ENCODE peak calls at places on chromosome 4, in five cellular contexts. One of them, this sample, is unnamed.

GRCh38 chr4:46999584-46999983 is 6.2 kb upstream of the GABRA4 start:
- DNase-seq in H7: no peak
- DNase-seq in cardiac fibroblast: peak; percentile 55
- DNase-seq in effector memory CD4-positive, alpha-beta T cell: no peak
- DNase-seq in tibial artery: no peak
- DNase-seq in this sample: no peak

GRCh38 chr4:126630171-126630570 is 1002.6 kb upstream of the INTU start:
- DNase-seq in H7: no peak
- DNase-seq in cardiac fibroblast: no peak
- DNase-seq in effector memory CD4-positive, alpha-beta T cell: no peak
- DNase-seq in tibial artery: no peak
- DNase-seq in this sample: no peak

GRCh38 chr4:7798215-7798995 is 141.3 kb downstream of the AFAP1 start:
- DNase-seq in H7: no peak
- DNase-seq in cardiac fibroblast: peak; percentile 73
- DNase-seq in effector memory CD4-positive, alpha-beta T cell: no peak
- DNase-seq in tibial artery: no peak
- DNase-seq in this sample: no peak

GRCh38 chr4:108881190-108881589 is 118.3 kb upstream of the ETNPPL start:
- DNase-seq in H7: no peak
- DNase-seq in cardiac fibroblast: peak; percentile 76
- DNase-seq in effector memory CD4-positive, alpha-beta T cell: no peak
- DNase-seq in tibial artery: no peak
- DNase-seq in this sample: no peak

GRCh38 chr4:188960411-188961093 is 821.3 kb downstream of the TRIML1 start:
- DNase-seq in H7: no peak
- DNase-seq in cardiac fibroblast: peak; percentile 7
- DNase-seq in effector memory CD4-positive, alpha-beta T cell: no peak
- DNase-seq in tibial artery: no peak
- DNase-seq in this sample: no peak

GRCh38 chr4:72119946-72120345 is 88.1 kb downstream of the NPFFR2 start:
- DNase-seq in H7: no peak
- DNase-seq in cardiac fibroblast: no peak
- DNase-seq in effector memory CD4-positive, alpha-beta T cell: no peak
- DNase-seq in tibial artery: no peak
- DNase-seq in this sample: no peak

GRCh38 chr4:76420901-76421581 is at the start of gene CCDC158:
- DNase-seq in H7: peak; percentile 37
- DNase-seq in cardiac fibroblast: no peak
- DNase-seq in effector memory CD4-positive, alpha-beta T cell: no peak
- DNase-seq in tibial artery: no peak
- DNase-seq in this sample: no peak

GRCh38 chr4:144894525-144894924 is 203.5 kb downstream of the ANAPC10 start:
- DNase-seq in H7: no peak
- DNase-seq in cardiac fibroblast: peak; percentile 90
- DNase-seq in effector memory CD4-positive, alpha-beta T cell: no peak
- DNase-seq in tibial artery: peak; percentile 56
- DNase-seq in this sample: no peak

GRCh38 chr4:121138014-121138413 is 26.1 kb downstream of the TNIP3 start:
- DNase-seq in H7: no peak
- DNase-seq in cardiac fibroblast: no peak
- DNase-seq in effector memory CD4-positive, alpha-beta T cell: no peak
- DNase-seq in tibial artery: no peak
- DNase-seq in this sample: peak; percentile 11

GRCh38 chr4:152679414-152680281 is at the start of gene TMEM154:
- DNase-seq in H7: peak; percentile 78
- DNase-seq in cardiac fibroblast: peak; percentile 92
- DNase-seq in effector memory CD4-positive, alpha-beta T cell: peak; percentile 32
- DNase-seq in tibial artery: peak; percentile 60
- DNase-seq in this sample: peak; percentile 88

GRCh38 chr4:1834047-1834769 is 21.7 kb downstream of the LETM1 start:
- DNase-seq in H7: no peak
- DNase-seq in cardiac fibroblast: no peak
- DNase-seq in effector memory CD4-positive, alpha-beta T cell: no peak
- DNase-seq in tibial artery: no peak
- DNase-seq in this sample: peak; percentile 66
- H3K4me3 ChIP-seq in H7: no peak overlapping the region
- H3K4me3 ChIP-seq in cardiac fibroblast: no peak overlapping the region
- H3K4me3 ChIP-seq in effector memory CD4-positive, alpha-beta T cell: no peak overlapping the region
- H3K4me3 ChIP-seq in tibial artery: no peak overlapping the region
- H3K4me3 ChIP-seq in this sample: no peak overlapping the region

DNA sequence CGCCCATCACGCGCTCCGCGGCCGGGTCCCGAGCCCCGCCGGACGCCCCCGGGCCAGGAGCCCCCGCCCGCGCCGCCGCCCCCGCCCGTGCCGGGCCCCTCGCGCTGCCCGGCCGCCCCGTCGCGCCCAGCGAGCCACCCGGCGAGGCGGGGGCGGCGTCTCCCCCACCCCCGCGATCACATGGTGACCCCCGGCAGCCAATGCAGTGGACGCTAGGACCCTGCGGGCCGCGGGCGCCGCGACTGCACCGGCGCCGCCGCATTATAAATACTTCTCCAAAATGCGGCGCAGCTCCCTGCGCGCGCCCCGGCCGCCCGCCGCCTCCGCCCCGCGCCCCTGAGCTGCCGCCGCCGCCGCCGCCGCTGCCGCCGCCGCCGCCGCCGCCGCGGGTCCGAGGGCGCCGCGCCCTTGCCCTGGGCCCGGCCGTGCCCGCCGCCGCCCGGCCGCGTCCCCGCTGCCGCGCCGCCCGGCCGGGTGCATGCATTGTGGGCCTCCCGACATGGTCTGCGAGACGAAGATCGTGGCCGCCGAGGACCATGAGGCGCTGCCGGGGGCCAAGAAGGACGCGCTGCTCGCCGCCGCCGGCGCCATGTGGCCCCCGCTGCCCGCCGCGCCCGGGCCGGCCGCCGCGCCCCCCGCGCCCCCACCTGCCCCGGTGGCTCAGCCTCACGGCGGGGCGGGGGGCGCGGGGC is at the start of gene NAT8L:
- DNase-seq in H7: peak; percentile 92
- DNase-seq in cardiac fibroblast: no peak
- DNase-seq in effector memory CD4-positive, alpha-beta T cell: no peak
- DNase-seq in tibial artery: no peak
- DNase-seq in this sample: no peak
- H3K4me3 ChIP-seq in H7: peak within 1 kb of the TSS; percentile 50
- H3K4me3 ChIP-seq in cardiac fibroblast: no peak within 1 kb of the TSS
- H3K4me3 ChIP-seq in effector memory CD4-positive, alpha-beta T cell: peak within 1 kb of the TSS; percentile 35
- H3K4me3 ChIP-seq in tibial artery: peak within 1 kb of the TSS; percentile 31
- H3K4me3 ChIP-seq in this sample: no peak within 1 kb of the TSS

DNA sequence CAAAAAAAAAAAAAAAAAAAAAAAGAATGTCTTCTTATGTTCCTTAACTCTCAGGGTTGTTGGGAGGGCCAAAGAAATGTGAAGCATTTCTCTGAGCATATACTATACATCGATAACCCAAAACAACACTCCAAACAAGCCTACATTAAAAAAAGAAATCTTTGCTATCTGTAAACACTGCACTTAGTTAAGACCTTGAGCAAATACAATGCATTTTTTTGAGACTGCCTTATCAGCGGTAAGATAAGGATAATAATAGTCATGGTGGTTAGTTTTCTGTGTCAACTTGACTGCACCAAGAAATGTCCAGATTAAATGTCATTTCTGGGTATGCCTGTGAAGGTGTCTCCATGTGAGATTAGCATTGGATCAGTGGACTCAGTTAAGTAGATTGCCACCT is 541.9 kb downstream of the PACRGL start:
- DNase-seq in H7: no peak
- DNase-seq in cardiac fibroblast: no peak
- DNase-seq in effector memory CD4-positive, alpha-beta T cell: no peak
- DNase-seq in tibial artery: no peak
- DNase-seq in this sample: no peak
- H3K4me3 ChIP-seq in H7: no peak overlapping the region
- H3K4me3 ChIP-seq in cardiac fibroblast: no peak overlapping the region
- H3K4me3 ChIP-seq in effector memory CD4-positive, alpha-beta T cell: no peak overlapping the region
- H3K4me3 ChIP-seq in tibial artery: no peak overlapping the region
- H3K4me3 ChIP-seq in this sample: no peak overlapping the region

GRCh38 chr4:95546236-95546635 is 2.5 kb downstream of the UNC5C start:
- DNase-seq in H7: no peak
- DNase-seq in cardiac fibroblast: peak; percentile 35
- DNase-seq in effector memory CD4-positive, alpha-beta T cell: no peak
- DNase-seq in tibial artery: no peak
- DNase-seq in this sample: no peak
- H3K4me3 ChIP-seq in H7: no peak overlapping the region
- H3K4me3 ChIP-seq in cardiac fibroblast: peak overlapping the region; percentile 7
- H3K4me3 ChIP-seq in effector memory CD4-positive, alpha-beta T cell: no peak overlapping the region
- H3K4me3 ChIP-seq in tibial artery: peak overlapping the region; percentile 70
- H3K4me3 ChIP-seq in this sample: no peak overlapping the region

GRCh38 chr4:726235-726787 is 20.7 kb downstream of the PCGF3 start:
- DNase-seq in H7: no peak
- DNase-seq in cardiac fibroblast: peak; percentile 73
- DNase-seq in effector memory CD4-positive, alpha-beta T cell: no peak
- DNase-seq in tibial artery: no peak
- DNase-seq in this sample: no peak

GRCh38 chr4:725368-726234 is 20.0 kb downstream of the PCGF3 start:
- DNase-seq in H7: no peak
- DNase-seq in cardiac fibroblast: no peak
- DNase-seq in effector memory CD4-positive, alpha-beta T cell: no peak
- DNase-seq in tibial artery: no peak
- DNase-seq in this sample: no peak

GRCh38 chr4:727576-727975 is 21.9 kb downstream of the PCGF3 start:
- DNase-seq in H7: no peak
- DNase-seq in cardiac fibroblast: peak; percentile 40
- DNase-seq in effector memory CD4-positive, alpha-beta T cell: no peak
- DNase-seq in tibial artery: no peak
- DNase-seq in this sample: no peak

GRCh38 chr4:724131-724530 is 18.5 kb downstream of the PCGF3 start:
- DNase-seq in H7: no peak
- DNase-seq in cardiac fibroblast: no peak
- DNase-seq in effector memory CD4-positive, alpha-beta T cell: no peak
- DNase-seq in tibial artery: no peak
- DNase-seq in this sample: no peak

GRCh38 chr4:726816-727215 is 21.2 kb downstream of the PCGF3 start:
- DNase-seq in H7: no peak
- DNase-seq in cardiac fibroblast: no peak
- DNase-seq in effector memory CD4-positive, alpha-beta T cell: no peak
- DNase-seq in tibial artery: no peak
- DNase-seq in this sample: no peak
- H3K4me3 ChIP-seq in H7: no peak overlapping the region
- H3K4me3 ChIP-seq in cardiac fibroblast: no peak overlapping the region
- H3K4me3 ChIP-seq in effector memory CD4-positive, alpha-beta T cell: no peak overlapping the region
- H3K4me3 ChIP-seq in tibial artery: no peak overlapping the region
- H3K4me3 ChIP-seq in this sample: no peak overlapping the region

GRCh38 chr4:30724217-30724616 is 4.0 kb downstream of the PCDH7 start:
- DNase-seq in H7: no peak
- DNase-seq in cardiac fibroblast: no peak
- DNase-seq in effector memory CD4-positive, alpha-beta T cell: no peak
- DNase-seq in tibial artery: no peak
- DNase-seq in this sample: no peak

GRCh38 chr4:30721353-30722091 is 1.4 kb downstream of the PCDH7 start:
- DNase-seq in H7: peak; percentile 87
- DNase-seq in cardiac fibroblast: peak; percentile 22
- DNase-seq in effector memory CD4-positive, alpha-beta T cell: no peak
- DNase-seq in tibial artery: peak; percentile 29
- DNase-seq in this sample: peak; percentile 18

GRCh38 chr4:30720656-30721352 is 635 bp downstream of the PCDH7 start:
- DNase-seq in H7: peak; percentile 66
- DNase-seq in cardiac fibroblast: peak; percentile 48
- DNase-seq in effector memory CD4-positive, alpha-beta T cell: no peak
- DNase-seq in tibial artery: peak; percentile 28
- DNase-seq in this sample: peak; percentile 18

GRCh38 chr4:30722916-30723270 is 2.7 kb downstream of the PCDH7 start:
- DNase-seq in H7: peak; percentile 38
- DNase-seq in cardiac fibroblast: no peak
- DNase-seq in effector memory CD4-positive, alpha-beta T cell: no peak
- DNase-seq in tibial artery: peak; percentile 22
- DNase-seq in this sample: peak; percentile 1

GRCh38 chr4:30722092-30722915 is 2.1 kb downstream of the PCDH7 start:
- DNase-seq in H7: peak; percentile 58
- DNase-seq in cardiac fibroblast: no peak
- DNase-seq in effector memory CD4-positive, alpha-beta T cell: no peak
- DNase-seq in tibial artery: no peak
- DNase-seq in this sample: peak; percentile 4
- H3K4me3 ChIP-seq in H7: peak overlapping the region; percentile 80
- H3K4me3 ChIP-seq in cardiac fibroblast: peak overlapping the region; percentile 46
- H3K4me3 ChIP-seq in effector memory CD4-positive, alpha-beta T cell: no peak overlapping the region
- H3K4me3 ChIP-seq in tibial artery: peak overlapping the region; percentile 76
- H3K4me3 ChIP-seq in this sample: no peak overlapping the region

GRCh38 chr4:101135371-101136010 is 211.8 kb downstream of the PPP3CA start:
- DNase-seq in H7: no peak
- DNase-seq in cardiac fibroblast: no peak
- DNase-seq in effector memory CD4-positive, alpha-beta T cell: no peak
- DNase-seq in tibial artery: no peak
- DNase-seq in this sample: no peak

GRCh38 chr4:101141230-101141629 is 206.1 kb downstream of the PPP3CA start:
- DNase-seq in H7: no peak
- DNase-seq in cardiac fibroblast: no peak
- DNase-seq in effector memory CD4-positive, alpha-beta T cell: no peak
- DNase-seq in tibial artery: no peak
- DNase-seq in this sample: no peak

GRCh38 chr4:101141855-101142254 is 205.5 kb downstream of the PPP3CA start:
- DNase-seq in H7: no peak
- DNase-seq in cardiac fibroblast: no peak
- DNase-seq in effector memory CD4-positive, alpha-beta T cell: no peak
- DNase-seq in tibial artery: no peak
- DNase-seq in this sample: no peak

GRCh38 chr4:101140228-101140627 is 207.1 kb downstream of the PPP3CA start:
- DNase-seq in H7: no peak
- DNase-seq in cardiac fibroblast: no peak
- DNase-seq in effector memory CD4-positive, alpha-beta T cell: no peak
- DNase-seq in tibial artery: no peak
- DNase-seq in this sample: no peak

DNA sequence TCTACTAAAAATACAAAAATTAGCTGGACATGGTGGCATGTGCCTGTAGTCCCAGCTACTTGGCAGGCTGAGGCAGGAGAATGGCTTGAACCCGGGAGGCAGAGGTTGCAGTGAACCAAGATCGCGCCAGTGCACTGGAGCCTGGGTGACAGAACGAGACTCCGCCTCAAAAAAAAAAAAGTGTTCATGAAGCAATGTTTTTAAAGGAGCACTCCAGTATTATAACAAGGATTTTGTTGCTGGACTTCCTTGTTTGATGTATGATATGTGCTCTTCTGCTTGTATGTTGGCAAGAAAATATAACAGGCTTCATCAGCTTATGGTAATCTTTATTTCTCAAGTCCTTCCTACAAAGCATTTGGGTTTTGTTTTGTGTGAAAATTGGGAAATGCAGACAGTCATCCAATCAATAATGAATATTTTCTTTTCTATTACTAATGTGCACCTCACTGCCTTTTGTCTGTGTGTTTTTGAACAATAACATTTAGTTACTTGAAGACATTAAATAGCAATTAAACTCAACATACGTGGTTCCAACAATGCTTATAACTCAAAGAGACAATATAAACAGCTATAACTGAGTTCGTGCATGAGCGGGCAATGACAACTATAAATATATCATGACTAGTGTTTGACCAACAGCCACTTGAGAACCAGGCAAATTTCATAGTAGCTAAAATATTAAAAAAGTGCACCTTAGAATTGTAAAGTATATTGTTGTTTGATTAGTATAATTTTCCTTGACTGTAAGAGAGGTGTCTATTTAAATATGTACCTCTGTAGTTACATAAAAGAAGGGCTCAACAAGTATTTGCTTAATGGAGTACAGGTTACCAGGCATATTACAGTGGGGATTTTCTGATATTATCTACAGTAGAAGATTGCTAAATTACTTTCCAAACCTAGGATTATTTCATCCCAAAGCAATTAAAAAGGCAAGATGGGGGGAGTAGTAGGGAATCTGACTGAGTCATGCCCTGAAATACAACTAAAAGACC is 210.7 kb downstream of the PPP3CA start:
- DNase-seq in H7: no peak
- DNase-seq in cardiac fibroblast: no peak
- DNase-seq in effector memory CD4-positive, alpha-beta T cell: no peak
- DNase-seq in tibial artery: no peak
- DNase-seq in this sample: no peak
- H3K4me3 ChIP-seq in H7: no peak overlapping the region
- H3K4me3 ChIP-seq in cardiac fibroblast: no peak overlapping the region
- H3K4me3 ChIP-seq in effector memory CD4-positive, alpha-beta T cell: no peak overlapping the region
- H3K4me3 ChIP-seq in tibial artery: no peak overlapping the region
- H3K4me3 ChIP-seq in this sample: peak overlapping the region; percentile 2

This sample was measured in GM06990.